ENCODE peak calls at places on chromosomes 6 and 20, in six cellular contexts. R is CD4-positive, alpha-beta T cell; A is fibroblast of pulmonary artery; C is neural crest cell; I is hepatocyte; S is uterus. Y is an unnamed sample.

GRCh38 chr20:2688041-2688591 is 4.5 kb upstream of the EBF4 start:
- DNase-seq in S (peak; percentile 35), C (peak; percentile 53), I (peak; percentile 76), R (peak; percentile 74), A (peak; percentile 63), Y (peak; percentile 81)

GRCh38 chr6:160102956-160103824 is 18.4 kb upstream of the SLC22A1 start:
- DNase-seq in S (no peak), A (peak; percentile 43), C (peak; percentile 8), R (no peak), I (no peak), Y (no peak)

GRCh38 chr6:91566467-91566866 is 979.6 kb upstream of the MAP3K7 start:
- DNase-seq in S (no peak), A (no peak), I (no peak), C (no peak), R (no peak), Y (no peak)

GRCh38 chr20:50442526-50442925 is 67.7 kb upstream of the PTPN1 start:
- DNase-seq in R (no peak), A (no peak), S (no peak), I (no peak), C (no peak), Y (no peak)

GRCh38 chr6:139020689-139021088 is 7.9 kb upstream of the ABRACL start:
- DNase-seq in C (no peak), I (no peak), S (no peak), R (no peak), A (no peak), Y (no peak)

GRCh38 chr20:47248448-47248966 is 108.0 kb downstream of the ZMYND8 start:
- DNase-seq in S (no peak), I (no peak), C (no peak), R (no peak), A (no peak), Y (no peak)

GRCh38 chr20:10674684-10675455 is 1.1 kb upstream of the JAG1 start:
- DNase-seq in C (peak; percentile 80), S (peak; percentile 82), A (peak; percentile 77), R (no peak), I (peak; percentile 92), Y (peak; percentile 28)

GRCh38 chr20:4305091-4305490 is 289.7 kb upstream of the RNF24 start:
- DNase-seq in I (no peak), A (no peak), R (no peak), S (no peak), C (no peak), Y (no peak)

GRCh38 chr6:85637579-85637978 is 5.1 kb downstream of the SYNCRIP start:
- DNase-seq in A (no peak), I (no peak), R (no peak), S (no peak), C (no peak), Y (no peak)

GRCh38 chr6:41470341-41471063 is 75.7 kb upstream of the FOXP4 start:
- DNase-seq in C (no peak), I (peak; percentile 82), A (peak; percentile 63), S (peak; percentile 69), R (no peak), Y (no peak)

GRCh38 chr20:19073584-19074198 is 138.8 kb upstream of the SLC24A3 start:
- DNase-seq in I (peak; percentile 34), R (no peak), C (peak; percentile 6), A (no peak), S (no peak), Y (no peak)

GRCh38 chr6:103107985-103108384 is 1714.5 kb downstream of the GRIK2 start:
- DNase-seq in R (no peak), A (no peak), S (no peak), C (no peak), I (no peak), Y (no peak)

GRCh38 chr6:4776493-4776966 is 326 bp downstream of the CDYL start:
- DNase-seq in C (peak; percentile 36), A (no peak), I (no peak), R (no peak), S (no peak), Y (peak; percentile 43)

GRCh38 chr6:79868098-79868722 is 79.1 kb downstream of the ELOVL4 start:
- DNase-seq in I (peak; percentile 87), S (no peak), R (no peak), A (peak; percentile 82), C (peak; percentile 60), Y (no peak)

GRCh38 chr6:41646026-41646795 is 7.9 kb downstream of the MDFI start:
- DNase-seq in I (no peak), A (no peak), R (no peak), S (no peak), C (no peak), Y (no peak)

GRCh38 chr6:38305995-38306681 is 333.6 kb downstream of the BTBD9 start:
- DNase-seq in R (no peak), A (no peak), C (no peak), I (no peak), S (no peak), Y (no peak)

GRCh38 chr6:111193156-111193555 is 105.9 kb downstream of the SLC16A10 start:
- DNase-seq in A (no peak), S (no peak), C (no peak), R (no peak), I (no peak), Y (no peak)

GRCh38 chr6:87237804-87238203 is 82.4 kb downstream of the ZNF292 start:
- DNase-seq in S (no peak), R (no peak), A (peak; percentile 47), I (no peak), C (no peak), Y (peak; percentile 8)

GRCh38 chr6:107416179-107416578 is 43.2 kb downstream of the PDSS2 start:
- DNase-seq in A (no peak), R (no peak), I (no peak), S (no peak), C (no peak), Y (no peak)

GRCh38 chr6:132401120-132401940 is at the start of gene MOXD1:
- DNase-seq in C (peak; percentile 45), A (peak; percentile 34), R (no peak), S (peak; percentile 56), I (peak; percentile 76), Y (no peak)

GRCh38 chr20:5061209-5061608 is 58.5 kb downstream of the PCNA start:
- DNase-seq in S (no peak), R (no peak), I (peak; percentile 19), A (no peak), C (no peak), Y (no peak)

GRCh38 chr6:70413114-70413828 is at the start of gene FAM135A:
- DNase-seq in S (peak; percentile 97), C (peak; percentile 95), A (peak; percentile 99), R (peak; percentile 88), I (peak; percentile 100), Y (peak; percentile 90)
- TF ChIP-seq CTCF in S (no peak), C (no peak), A (no peak), R (no peak), I (no peak), Y (no peak)

GRCh38 chr20:34058831-34059230 is 53.2 kb downstream of the EIF2S2 start:
- DNase-seq in I (no peak), R (no peak), A (no peak), S (no peak), C (no peak), Y (no peak)
- TF ChIP-seq CTCF in I (no peak), R (no peak), A (no peak), S (no peak), C (no peak), Y (no peak)

GRCh38 chr6:35178932-35179832 is 34.6 kb upstream of the SCUBE3 start:
- DNase-seq in S (no peak), I (no peak), A (no peak), R (no peak), C (no peak), Y (no peak)
- TF ChIP-seq CTCF in S (no peak), I (no peak), A (no peak), R (no peak), C (no peak), Y (no peak)

DNA sequence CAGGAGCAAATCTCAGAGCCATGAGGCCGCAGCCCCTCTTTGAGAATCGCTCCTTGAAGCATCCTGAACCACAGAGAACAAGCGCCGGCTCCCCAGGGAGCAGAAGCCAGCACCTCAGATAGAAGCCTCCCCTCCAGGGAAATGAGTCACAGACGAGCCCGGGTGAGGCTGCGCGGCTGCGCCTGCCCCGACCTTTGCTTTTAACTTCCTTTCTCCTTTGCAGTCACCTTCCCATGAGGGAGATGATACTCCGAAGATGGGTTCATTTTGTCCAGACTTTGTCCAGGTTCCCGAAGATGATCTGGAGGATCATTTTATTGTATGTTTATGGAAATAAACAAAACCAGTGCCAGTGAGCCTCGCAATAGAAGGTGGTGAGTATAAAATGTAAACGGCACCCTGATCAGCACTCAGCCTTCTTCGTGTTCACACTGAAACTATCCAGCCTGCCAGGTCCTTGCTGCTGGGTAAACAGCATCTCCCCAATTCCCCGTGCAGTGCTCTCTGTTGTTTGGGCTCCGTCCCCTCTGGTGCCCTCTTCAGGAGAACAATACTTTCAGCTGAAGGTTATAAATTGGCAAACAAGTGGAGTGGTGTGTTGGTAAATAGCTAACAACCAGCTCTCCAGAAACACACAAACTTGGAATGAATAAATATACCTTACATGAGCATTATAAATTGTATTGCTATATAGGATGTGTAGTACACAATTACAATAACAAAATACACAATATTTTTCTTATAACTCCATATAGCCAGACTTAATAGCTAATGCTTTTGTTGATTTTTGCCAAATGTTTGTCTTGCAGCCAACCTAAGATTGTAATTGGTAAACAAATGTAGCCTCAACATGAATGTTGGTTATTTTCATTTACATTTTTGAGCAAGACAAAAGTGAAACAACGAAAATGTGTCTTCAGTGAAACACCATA is 41.4 kb upstream of the TMEM181 start:
- DNase-seq in S (peak; percentile 44), R (peak; percentile 23), A (peak; percentile 86), C (peak; percentile 30), I (peak; percentile 72), Y (peak; percentile 51)
- TF ChIP-seq CTCF in S (peak; percentile 59), R (peak; percentile 34), A (peak; percentile 74), C (peak; percentile 60), I (peak; percentile 64), Y (peak; percentile 2)

GRCh38 chr6:53734473-53735299 is 60.1 kb upstream of the LRRC1 start:
- DNase-seq in A (peak; percentile 67), C (peak; percentile 11), R (no peak), S (no peak), I (peak; percentile 77), Y (peak; percentile 28)
- TF ChIP-seq CTCF in A (peak; percentile 46), C (peak; percentile 53), R (peak; percentile 28), S (no peak), I (peak; percentile 40), Y (no peak)

GRCh38 chr6:106145741-106146227 is 59.6 kb downstream of the PRDM1 start:
- DNase-seq in A (no peak), C (no peak), R (no peak), S (no peak), I (no peak), Y (no peak)
- TF ChIP-seq CTCF in A (no peak), C (no peak), R (no peak), S (no peak), I (no peak), Y (no peak)